ENCODE peak calls at places on chromosomes 7 and 10, in eight cellular contexts. U, J, Y, C, R, S, F and G are unnamed samples.

GRCh38 chr10:77405771-77406241 is 231.8 kb downstream of the KCNMA1 start:
- DNase-seq in S (peak), J (peak), R (peak), Y (peak), C (peak), U (peak), F (no peak), G (peak)

GRCh38 chr10:35940067-35940989 is 298.2 kb upstream of the FZD8 start:
- DNase-seq in Y (no peak), R (peak), U (no peak), J (no peak), F (no peak), C (no peak), S (no peak), G (no peak)

GRCh38 chr10:76396126-76396525 is 964.7 kb downstream of the LRMDA start:
- DNase-seq in C (no peak), U (no peak), J (no peak), S (no peak), Y (no peak), F (no peak), R (no peak), G (no peak)

GRCh38 chr7:20240080-20240926 is 23.1 kb upstream of the MACC1 start:
- DNase-seq in S (no peak), C (no peak), F (no peak), J (no peak), R (no peak), U (no peak), Y (no peak), G (no peak)

GRCh38 chr7:12256025-12256570 is 45.0 kb downstream of the TMEM106B start:
- DNase-seq in U (no peak), F (no peak), C (peak), S (no peak), R (peak), J (no peak), Y (no peak), G (no peak)

GRCh38 chr7:5077740-5078139 is 32.1 kb downstream of the RBAK start:
- DNase-seq in F (no peak), Y (no peak), S (no peak), U (no peak), R (no peak), C (peak), J (peak), G (no peak)

GRCh38 chr7:155190608-155191536 is 106.8 kb upstream of the INSIG1 start:
- DNase-seq in J (no peak), S (no peak), F (peak), Y (peak), C (peak), U (no peak), R (peak), G (peak)

GRCh38 chr7:127792528-127793342 is 140.7 kb downstream of the SND1 start:
- DNase-seq in J (no peak), F (no peak), R (no peak), S (no peak), U (no peak), Y (peak), C (peak), G (no peak)

GRCh38 chr10:110818311-110819257 is 53.1 kb upstream of the PDCD4 start:
- DNase-seq in Y (peak), C (no peak), R (no peak), U (no peak), J (no peak), F (no peak), S (no peak), G (no peak)

GRCh38 chr7:157947504-157947903 is 610.7 kb downstream of the DNAJB6 start:
- DNase-seq in S (no peak), Y (no peak), J (no peak), C (no peak), F (no peak), R (no peak), U (no peak), G (no peak)

GRCh38 chr10:59557052-59557451 is 152.6 kb downstream of the SLC16A9 start:
- DNase-seq in F (no peak), C (no peak), Y (no peak), R (no peak), S (no peak), U (no peak), J (peak), G (no peak)

GRCh38 chr10:46546591-46547330 is 9.7 kb downstream of the GPRIN2 start:
- DNase-seq in S (no peak), Y (peak), R (no peak), F (peak), C (no peak), J (no peak), U (peak), G (peak)

GRCh38 chr10:14253079-14253478 is 77.6 kb downstream of the FRMD4A start:
- DNase-seq in J (no peak), F (no peak), C (no peak), S (no peak), Y (no peak), R (no peak), U (no peak), G (no peak)

GRCh38 chr7:112084506-112084905 is 121.7 kb downstream of the DOCK4 start:
- DNase-seq in R (peak), F (no peak), C (peak), J (no peak), S (no peak), U (no peak), Y (peak), G (no peak)

GRCh38 chr10:17673517-17674051 is 29.6 kb downstream of the STAM start:
- DNase-seq in Y (no peak), R (peak), F (no peak), C (peak), S (peak), J (no peak), U (no peak), G (peak)

GRCh38 chr10:70589762-70590662 is 12.5 kb downstream of the PRF1 start:
- DNase-seq in F (peak), R (peak), S (peak), Y (peak), U (no peak), J (no peak), C (no peak), G (no peak)

GRCh38 chr7:30321992-30322637 is 37.7 kb downstream of the ZNRF2 start:
- DNase-seq in F (no peak), S (no peak), J (no peak), C (peak), R (peak), U (no peak), Y (no peak), G (peak)

GRCh38 chr10:133318494-133319127 is 9.9 kb downstream of the ZNF511 start:
- DNase-seq in C (peak), R (peak), F (peak), S (no peak), J (peak), U (no peak), Y (peak), G (no peak)

GRCh38 chr7:43193905-43194304 is 81.5 kb downstream of the HECW1 start:
- DNase-seq in S (no peak), Y (no peak), R (no peak), F (no peak), C (no peak), J (no peak), U (no peak), G (no peak)

GRCh38 chr10:118546479-118546878 is 49.0 kb downstream of the PRLHR start:
- DNase-seq in U (no peak), S (no peak), Y (no peak), J (no peak), F (no peak), C (no peak), R (no peak), G (no peak)

GRCh38 chr7:44676776-44677175 is 70.3 kb downstream of the OGDH start:
- DNase-seq in R (no peak), Y (no peak), S (no peak), U (no peak), C (no peak), J (no peak), F (no peak), G (peak)

GRCh38 chr7:48421357-48421756 is 250.1 kb downstream of the ABCA13 start:
- DNase-seq in S (no peak), C (no peak), R (no peak), J (no peak), U (no peak), F (no peak), Y (no peak), G (no peak)

GRCh38 chr7:155104913-155105312 is 34.8 kb downstream of the HTR5A start:
- DNase-seq in F (no peak), R (no peak), C (no peak), U (no peak), S (no peak), J (no peak), Y (no peak), G (no peak)

GRCh38 chr10:71474702-71475242 is 78.1 kb downstream of the CDH23 start:
- DNase-seq in F (no peak), C (no peak), R (no peak), U (no peak), S (no peak), J (no peak), Y (no peak), G (no peak)

GRCh38 chr7:150408393-150409299 is 29.5 kb downstream of the ZNF775 start:
- DNase-seq in S (no peak), Y (no peak), F (no peak), C (no peak), R (no peak), U (no peak), J (no peak), G (no peak)

GRCh38 chr10:81081887-81082620 is 544.4 kb downstream of the SH2D4B start:
- DNase-seq in U (no peak), J (no peak), F (no peak), Y (no peak), C (no peak), R (no peak), S (no peak), G (no peak)